ENCODE peak calls at places on chromosomes 7 and 10, in five cellular contexts. P is H1, F is HepG2, H is NT2/D1, E is GM12878. M is an unnamed sample.
A peak's percentile ranks its signal among the peaks of the same experiment; 100 is the strongest.

GRCh38 chr7:51077951-51078350 is 238.7 kb downstream of the COBL start:
- DNase-seq in P (no peak), E (no peak), F (no peak), H (no peak), M (no peak)

GRCh38 chr7:106418526-106418925 is 133.7 kb upstream of the NAMPT start:
- DNase-seq in H (no peak), P (no peak), E (no peak), F (no peak), M (no peak)

GRCh38 chr10:54958844-54959243 is 157.8 kb upstream of the PCDH15 start:
- DNase-seq in F (no peak), H (no peak), P (no peak), E (no peak), M (no peak)

GRCh38 chr7:20651960-20652544 is 36.6 kb downstream of the ABCB5 start:
- DNase-seq in F (no peak), E (no peak), P (no peak), H (no peak), M (peak; percentile 12)

GRCh38 chr7:1218541-1219165 is 14.0 kb upstream of the UNCX start:
- DNase-seq in H (no peak), P (peak; percentile 46), F (no peak), E (no peak), M (no peak)

GRCh38 chr7:93646538-93646937 is 72.0 kb upstream of the CALCR start:
- DNase-seq in P (no peak), F (no peak), E (no peak), H (peak; percentile 15), M (no peak)

GRCh38 chr7:20539201-20539600 is 76.3 kb upstream of the ABCB5 start:
- DNase-seq in F (peak; percentile 21), P (no peak), H (peak; percentile 61), E (no peak), M (peak; percentile 19)

GRCh38 chr7:125670926-125671572 is 741.4 kb upstream of the POT1 start:
- DNase-seq in E (no peak), H (peak; percentile 11), P (no peak), F (peak; percentile 9), M (peak; percentile 14)

GRCh38 chr7:106057962-106058901 is 53.9 kb downstream of the SYPL1 start:
- DNase-seq in H (no peak), P (no peak), F (peak; percentile 56), E (peak; percentile 88), M (no peak)

GRCh38 chr10:93815304-93816091 is 57.8 kb downstream of the LGI1 start:
- DNase-seq in E (no peak), F (no peak), P (no peak), H (peak; percentile 33), M (no peak)

GRCh38 chr7:2540641-2541051 is 14.7 kb downstream of the BRAT1 start:
- DNase-seq in P (no peak), F (no peak), H (no peak), E (no peak), M (no peak)

GRCh38 chr7:108347616-108348015 is 108.6 kb downstream of the NRCAM start:
- DNase-seq in H (peak; percentile 85), E (no peak), P (peak; percentile 76), F (peak; percentile 27), M (peak; percentile 13)

GRCh38 chr10:90484518-90484917 is 373.3 kb downstream of the HTR7 start:
- DNase-seq in P (peak; percentile 47), F (no peak), E (no peak), H (peak; percentile 33), M (no peak)

GRCh38 chr10:2949948-2950354 is 117.4 kb upstream of the PFKP start:
- DNase-seq in P (no peak), F (no peak), H (no peak), E (peak; percentile 43), M (no peak)

GRCh38 chr10:3119796-3120459 is 52.6 kb downstream of the PFKP start:
- DNase-seq in E (no peak), H (no peak), F (no peak), P (no peak), M (peak; percentile 66)

GRCh38 chr7:47299496-47299895 is 282.4 kb downstream of the TNS3 start:
- DNase-seq in E (no peak), H (no peak), P (peak; percentile 16), F (no peak), M (no peak)

GRCh38 chr7:131722371-131722770 is 165.9 kb upstream of the PODXL start:
- DNase-seq in H (no peak), P (peak; percentile 26), F (no peak), E (no peak), M (no peak)

GRCh38 chr7:84200859-84201258 is 6.3 kb upstream of the SEMA3A start:
- DNase-seq in H (no peak), F (no peak), E (no peak), P (no peak), M (no peak)

GRCh38 chr10:7937315-7937945 is 117.1 kb upstream of the GATA3 start:
- DNase-seq in E (no peak), P (no peak), F (no peak), H (no peak), M (no peak)

GRCh38 chr10:44962870-44963738 is 3.5 kb downstream of the RASSF4 start:
- DNase-seq in H (no peak), E (no peak), P (peak; percentile 60), F (peak; percentile 61), M (no peak)

GRCh38 chr7:35725280-35725680 is 30.3 kb upstream of the HERPUD2 start:
- DNase-seq in H (no peak), E (peak; percentile 93), F (peak; percentile 30), P (no peak), M (no peak)

GRCh38 chr10:125983161-125983560 is 86.8 kb downstream of the FANK1 start:
- DNase-seq in F (no peak), H (no peak), P (no peak), E (no peak), M (no peak)

GRCh38 chr10:4270116-4270515 is 485.1 kb upstream of the KLF6 start:
- DNase-seq in P (no peak), E (no peak), F (no peak), H (no peak), M (no peak)

GRCh38 chr7:7321681-7322080 is 139.3 kb downstream of the C1GALT1 start:
- DNase-seq in E (peak; percentile 68), P (no peak), F (peak; percentile 54), H (no peak), M (no peak)

GRCh38 chr10:115051216-115051615 is 41.9 kb upstream of the ATRNL1 start:
- DNase-seq in E (no peak), P (no peak), F (peak; percentile 5), H (no peak), M (no peak)

GRCh38 chr10:123427386-123427785 is 238.8 kb upstream of the GPR26 start:
- DNase-seq in P (no peak), H (no peak), F (peak; percentile 41), E (no peak), M (no peak)

GRCh38 chr10:86263907-86264306 is 102.7 kb downstream of the GRID1 start:
- DNase-seq in P (peak; percentile 19), F (no peak), H (no peak), E (no peak), M (no peak)

GRCh38 chr10:124742418-124743187 is 1.6 kb downstream of the FAM53B start:
- DNase-seq in H (no peak), F (peak; percentile 57), P (no peak), E (no peak), M (peak; percentile 52)

DNA sequence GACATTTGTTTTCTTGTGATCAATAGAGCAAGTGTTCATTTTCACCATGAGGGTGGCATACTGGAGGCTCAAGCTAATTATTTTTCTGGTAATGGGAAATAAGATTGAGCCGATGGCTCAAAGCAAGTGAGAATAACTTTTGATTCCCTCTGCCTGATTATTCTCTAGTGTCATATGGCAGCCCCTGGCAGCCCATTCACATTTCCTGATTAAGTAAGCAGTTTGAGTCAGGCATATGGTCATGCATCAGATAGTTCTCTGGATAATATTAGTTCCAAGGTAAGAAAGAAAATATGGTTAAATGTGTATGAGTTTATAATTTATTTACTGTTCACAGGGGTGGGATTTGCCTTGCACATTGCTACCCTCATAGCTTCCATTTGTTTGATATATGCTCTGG is 109.2 kb downstream of the DYNC1I1 start:
- DNase-seq in F (no peak), E (no peak), P (no peak), H (no peak), M (no peak)
- TF ChIP-seq SUZ12 in F (no peak), E (no peak), P (no peak), H (no peak), M (no peak)

GRCh38 chr10:48633381-48634197 is 28.7 kb upstream of the ARHGAP22 start:
- DNase-seq in F (no peak), H (no peak), P (no peak), E (no peak), M (no peak)

GRCh38 chr10:48636231-48636630 is 31.4 kb upstream of the ARHGAP22 start:
- DNase-seq in F (no peak), E (no peak), H (no peak), P (no peak), M (no peak)

GRCh38 chr10:48634984-48635557 is 30.2 kb upstream of the ARHGAP22 start:
- DNase-seq in F (no peak), P (no peak), H (no peak), E (no peak), M (no peak)

GRCh38 chr10:48632166-48632565 is 27.3 kb upstream of the ARHGAP22 start:
- DNase-seq in E (no peak), F (no peak), H (no peak), P (no peak), M (no peak)

GRCh38 chr10:48634198-48634983 is 29.5 kb upstream of the ARHGAP22 start:
- DNase-seq in H (no peak), F (no peak), P (no peak), E (peak; percentile 91), M (no peak)
- TF ChIP-seq SUZ12 in H (no peak), F (no peak), P (no peak), E (no peak), M (no peak)

GRCh38 chr7:148633761-148634160 is 43.2 kb downstream of the C7orf33 start:
- DNase-seq in F (no peak), H (no peak), P (no peak), E (no peak), M (no peak)

DNA sequence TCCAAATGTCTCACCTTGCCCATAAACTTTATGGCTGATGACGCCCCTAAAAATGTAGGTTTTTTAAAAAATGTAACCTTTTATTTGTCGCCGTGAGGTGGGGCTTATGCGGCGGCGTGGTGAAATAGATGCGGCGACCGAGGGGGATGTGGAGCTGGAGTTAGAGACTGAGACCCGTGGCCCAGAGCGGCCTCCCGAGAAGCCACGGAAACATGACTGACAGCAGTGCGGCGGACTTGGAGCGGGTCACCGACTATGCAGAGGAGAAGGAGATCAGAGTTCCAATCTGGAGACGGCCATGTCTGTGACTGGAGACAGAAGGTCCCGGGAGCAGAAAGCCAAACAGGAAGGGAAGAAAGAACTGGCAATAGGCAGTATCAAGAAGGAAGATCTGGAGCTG is 46.5 kb downstream of the C7orf33 start:
- DNase-seq in F (no peak), E (no peak), H (no peak), P (no peak), M (no peak)
- TF ChIP-seq SUZ12 in F (no peak), E (no peak), H (no peak), P (no peak), M (no peak)

DNA sequence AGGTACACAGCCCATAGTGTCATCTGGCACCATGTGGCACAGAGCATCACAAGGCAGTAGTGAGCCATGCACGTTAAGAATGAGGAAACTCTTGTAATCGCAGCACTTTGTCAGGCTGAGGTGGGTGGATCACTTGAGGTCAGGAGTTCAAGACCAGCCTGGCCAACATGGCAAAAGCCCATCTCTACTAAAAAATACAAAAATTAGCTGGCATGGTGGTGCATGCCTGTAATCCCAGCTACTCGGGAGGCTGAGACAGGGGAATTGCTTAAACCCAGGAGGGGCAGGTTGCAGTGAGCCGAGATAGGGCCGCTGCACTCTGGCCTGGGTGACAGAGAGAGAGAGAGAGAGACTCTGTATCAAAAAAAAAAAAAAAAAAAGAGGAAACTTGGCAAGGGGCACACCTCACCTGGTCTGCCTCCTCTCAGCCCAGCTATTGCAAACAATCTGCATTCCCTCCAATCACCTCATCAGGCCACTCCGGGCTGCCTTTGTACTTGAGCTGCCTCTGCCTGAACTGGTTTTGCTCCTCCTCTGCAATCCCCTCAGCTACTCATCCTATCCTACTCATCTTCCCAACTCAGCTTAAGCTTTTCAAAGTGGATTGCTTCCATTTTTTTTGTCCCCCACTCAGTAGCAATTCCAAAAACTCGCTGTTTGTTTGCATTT is 46.0 kb upstream of the OPTN start:
- DNase-seq in E (no peak), F (no peak), P (no peak), H (no peak), M (no peak)
- TF ChIP-seq SUZ12 in E (no peak), F (no peak), P (no peak), H (no peak), M (no peak)

M was measured in HEK293T.